ENCODE peak calls at places on chromosomes 6 and 20, in nine cellular contexts. U is cardiac muscle cell, K is astrocyte of the cerebellum, J is heart left ventricle, Q is lower lobe of right lung, B is kidney, A is coronary artery, P is adrenal gland, Y is fibroblast of lung. D is an unnamed sample.

GRCh38 chr6:61640463-61640862 is 645.6 kb downstream of the KHDRBS2 start:
- DNase-seq in U (no peak), K (no peak), J (no peak), Q (no peak), B (no peak), A (no peak), P (no peak), Y (no peak), D (no peak)

GRCh38 chr6:89999154-89999553 is 104.9 kb downstream of the GJA10 start:
- DNase-seq in U (peak), K (no peak), J (peak), Q (no peak), B (peak), A (no peak), P (no peak), Y (peak), D (peak)

GRCh38 chr20:11329271-11329670 is 588.4 kb upstream of the BTBD3 start:
- DNase-seq in U (no peak), K (no peak), J (no peak), Q (no peak), B (no peak), A (no peak), P (no peak), Y (no peak), D (no peak)

GRCh38 chr20:59515013-59515905 is 89.1 kb upstream of the PHACTR3 start:
- DNase-seq in U (peak), K (no peak), J (peak), Q (peak), B (peak), A (no peak), P (peak), Y (peak), D (peak)

GRCh38 chr6:35083507-35083906 is 57.6 kb downstream of the TCP11 start:
- DNase-seq in U (no peak), K (no peak), J (no peak), Q (no peak), B (no peak), A (no peak), P (no peak), Y (no peak), D (no peak)

GRCh38 chr6:115643762-115644161 is 416.9 kb downstream of the FRK start:
- DNase-seq in U (peak), K (peak), J (no peak), Q (no peak), B (no peak), A (no peak), P (peak), Y (peak), D (peak)

GRCh38 chr6:162416845-162417537 is 310.6 kb downstream of the PRKN start:
- DNase-seq in U (no peak), K (no peak), J (no peak), Q (no peak), B (no peak), A (no peak), P (no peak), Y (no peak), D (no peak)

GRCh38 chr6:136437246-136437645 is 113.0 kb downstream of the MAP7 start:
- DNase-seq in U (no peak), K (no peak), J (no peak), Q (no peak), B (no peak), A (no peak), P (no peak), Y (no peak), D (no peak)

GRCh38 chr6:148479498-148479897 is 136.9 kb downstream of the SASH1 start:
- DNase-seq in U (no peak), K (no peak), J (no peak), Q (no peak), B (no peak), A (no peak), P (no peak), Y (no peak), D (no peak)

GRCh38 chr6:54282186-54282585 is 26.1 kb upstream of the TINAG start:
- DNase-seq in U (peak), K (no peak), J (no peak), Q (no peak), B (no peak), A (no peak), P (no peak), Y (peak), D (peak)

GRCh38 chr20:53757472-53757913 is 163.9 kb upstream of the ZNF217 start:
- DNase-seq in U (no peak), K (no peak), J (no peak), Q (no peak), B (no peak), A (no peak), P (no peak), Y (no peak), D (no peak)

GRCh38 chr20:6053776-6054688 is at the start of gene LRRN4:
- DNase-seq in U (peak), K (no peak), J (no peak), Q (no peak), B (peak), A (no peak), P (no peak), Y (no peak), D (no peak)

GRCh38 chr6:114650891-114651290 is 308.1 kb upstream of the HS3ST5 start:
- DNase-seq in U (no peak), K (no peak), J (no peak), Q (no peak), B (no peak), A (no peak), P (no peak), Y (no peak), D (no peak)

GRCh38 chr6:15996030-15996429 is 132.9 kb upstream of the MYLIP start:
- DNase-seq in U (peak), K (no peak), J (no peak), Q (no peak), B (no peak), A (no peak), P (peak), Y (peak), D (no peak)

GRCh38 chr20:37534401-37535157 is 6.9 kb upstream of the BLCAP start:
- DNase-seq in U (peak), K (peak), J (peak), Q (no peak), B (no peak), A (peak), P (no peak), Y (peak), D (peak)

GRCh38 chr20:24915440-24915839 is 33.6 kb upstream of the CST7 start:
- DNase-seq in U (no peak), K (no peak), J (peak), Q (no peak), B (no peak), A (no peak), P (no peak), Y (no peak), D (no peak)

GRCh38 chr6:43286995-43287716 is 10.9 kb upstream of the SLC22A7 start:
- DNase-seq in U (no peak), K (no peak), J (no peak), Q (no peak), B (peak), A (no peak), P (peak), Y (no peak), D (no peak)

GRCh38 chr6:9292975-9293374 is 857.6 kb upstream of the SLC35B3 start:
- DNase-seq in U (no peak), K (peak), J (no peak), Q (no peak), B (no peak), A (no peak), P (no peak), Y (peak), D (peak)

GRCh38 chr6:53938810-53939209 is 144.0 kb downstream of the LRRC1 start:
- DNase-seq in U (peak), K (peak), J (no peak), Q (no peak), B (no peak), A (no peak), P (no peak), Y (peak), D (no peak)

GRCh38 chr6:12066297-12066696 is 54.2 kb downstream of the HIVEP1 start:
- DNase-seq in U (peak), K (peak), J (no peak), Q (no peak), B (no peak), A (no peak), P (no peak), Y (peak), D (no peak)

GRCh38 chr6:11847515-11848244 is 69.1 kb upstream of the ADTRP start:
- DNase-seq in U (peak), K (no peak), J (no peak), Q (no peak), B (no peak), A (no peak), P (no peak), Y (no peak), D (peak)

GRCh38 chr6:36963451-36964290 is 9.1 kb downstream of the PI16 start:
- DNase-seq in U (peak), K (no peak), J (peak), Q (peak), B (peak), A (no peak), P (peak), Y (no peak), D (no peak)

GRCh38 chr6:139587469-139587868 is 213.0 kb upstream of the CITED2 start:
- DNase-seq in U (peak), K (peak), J (no peak), Q (no peak), B (no peak), A (no peak), P (no peak), Y (peak), D (peak)

GRCh38 chr20:50690562-50690978 is 772 bp downstream of the RIPOR3 start:
- DNase-seq in U (no peak), K (no peak), J (no peak), Q (no peak), B (no peak), A (no peak), P (no peak), Y (no peak), D (peak)

GRCh38 chr20:50693001-50693400 is 1.7 kb upstream of the RIPOR3 start:
- DNase-seq in U (peak), K (no peak), J (no peak), Q (no peak), B (no peak), A (no peak), P (no peak), Y (peak), D (no peak)

GRCh38 chr20:50692553-50692933 is 1.2 kb upstream of the RIPOR3 start:
- DNase-seq in U (no peak), K (no peak), J (no peak), Q (no peak), B (no peak), A (no peak), P (no peak), Y (no peak), D (no peak)

GRCh38 chr20:50690979-50691584 is at the start of gene RIPOR3:
- DNase-seq in U (peak), K (no peak), J (no peak), Q (no peak), B (peak), A (no peak), P (no peak), Y (no peak), D (peak)

GRCh38 chr20:50691585-50692552 is 527 bp upstream of the RIPOR3 start:
- DNase-seq in U (peak), K (peak), J (no peak), Q (no peak), B (no peak), A (no peak), P (peak), Y (peak), D (peak)
- H3K4me3 ChIP-seq in U (peak), K (peak), J (peak), Q (peak), B (peak), A (peak), P (no peak), Y (peak), D (peak)

DNA sequence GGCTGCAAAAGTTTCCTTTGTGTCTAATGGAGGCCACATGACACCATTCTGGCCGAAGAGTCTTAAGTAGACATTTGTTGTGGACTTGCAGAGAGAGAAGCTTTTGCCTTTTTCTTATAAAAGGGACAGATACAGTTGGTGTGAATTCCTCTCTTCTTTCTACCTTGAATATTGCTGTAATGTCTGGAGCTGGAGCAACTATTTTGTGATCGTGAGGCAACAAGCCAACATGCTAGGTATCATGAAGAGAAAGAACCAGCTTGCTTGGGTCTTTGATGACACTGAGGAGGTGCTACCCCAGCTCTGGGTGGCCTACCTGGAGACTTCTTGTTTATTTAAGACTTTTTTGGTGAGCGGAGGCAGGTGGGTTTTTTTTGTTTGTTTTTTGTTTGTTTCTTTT is 16.3 kb upstream of the SYNJ2 start:
- DNase-seq in U (no peak), K (no peak), J (no peak), Q (no peak), B (no peak), A (no peak), P (no peak), Y (no peak), D (no peak)
- H3K4me3 ChIP-seq in U (no peak), K (no peak), J (no peak), Q (no peak), B (no peak), A (no peak), P (no peak), Y (no peak), D (no peak)

DNA sequence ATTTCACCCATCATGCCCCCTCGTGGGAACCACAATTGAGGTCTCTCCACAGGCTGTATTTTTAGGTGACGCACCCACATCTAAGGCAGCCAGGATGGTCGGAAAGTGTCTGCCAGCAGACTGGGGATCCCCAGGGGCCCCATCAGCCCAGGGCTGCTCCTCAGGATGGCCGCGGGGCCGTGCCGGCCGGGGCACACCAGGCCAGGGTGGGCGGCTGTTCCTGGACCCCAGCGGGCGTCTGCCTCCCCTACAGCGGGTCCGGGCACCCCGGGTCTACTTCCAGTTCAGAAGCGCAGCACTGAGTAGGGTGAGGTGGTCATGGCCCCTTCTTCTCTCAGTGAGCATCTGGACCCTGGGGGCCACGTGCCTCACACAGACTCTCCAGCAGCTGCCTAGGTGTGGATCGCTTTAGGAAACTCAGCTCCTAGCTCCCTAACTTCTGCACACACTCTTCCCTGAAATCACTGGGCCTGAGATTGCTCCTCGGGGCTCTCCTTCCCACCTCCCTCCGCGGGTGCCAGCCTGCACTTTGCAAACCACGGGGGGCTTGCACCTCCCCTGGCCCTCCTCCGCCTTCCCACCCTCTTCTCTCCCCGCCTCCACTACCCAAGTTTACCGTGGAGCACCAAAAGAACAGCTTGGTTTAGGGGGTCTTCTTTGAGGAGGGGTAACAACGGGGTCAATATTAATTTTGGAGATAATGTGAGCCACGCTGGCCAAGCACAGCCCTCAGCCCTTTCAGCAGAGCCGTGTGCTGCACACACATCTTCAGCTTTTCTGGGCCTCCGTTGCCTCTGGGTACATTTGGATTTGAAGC is 14.2 kb upstream of the FOXC1 start:
- DNase-seq in U (no peak), K (no peak), J (no peak), Q (no peak), B (no peak), A (no peak), P (no peak), Y (no peak), D (no peak)
- H3K4me3 ChIP-seq in U (no peak), K (no peak), J (no peak), Q (no peak), B (no peak), A (peak), P (no peak), Y (peak), D (peak)

GRCh38 chr6:142851601-142852000 is 93.4 kb downstream of the HIVEP2 start:
- DNase-seq in U (no peak), K (no peak), J (no peak), Q (no peak), B (no peak), A (no peak), P (no peak), Y (no peak), D (no peak)
- H3K4me3 ChIP-seq in U (no peak), K (no peak), J (no peak), Q (no peak), B (no peak), A (no peak), P (no peak), Y (no peak), D (no peak)

GRCh38 chr6:129446272-129446851 is 263.6 kb downstream of the ARHGAP18 start:
- DNase-seq in U (no peak), K (no peak), J (no peak), Q (no peak), B (no peak), A (no peak), P (no peak), Y (no peak), D (no peak)
- H3K4me3 ChIP-seq in U (no peak), K (no peak), J (no peak), Q (no peak), B (no peak), A (no peak), P (no peak), Y (no peak), D (no peak)

GRCh38 chr6:158031445-158032353 is 50.0 kb downstream of the SYNJ2 start:
- DNase-seq in U (peak), K (peak), J (peak), Q (peak), B (peak), A (peak), P (peak), Y (peak), D (peak)
- H3K4me3 ChIP-seq in U (no peak), K (no peak), J (no peak), Q (no peak), B (no peak), A (no peak), P (no peak), Y (no peak), D (no peak)

GRCh38 chr6:144062757-144063156 is 32.6 kb downstream of the SF3B5 start:
- DNase-seq in U (no peak), K (no peak), J (no peak), Q (no peak), B (no peak), A (no peak), P (no peak), Y (no peak), D (no peak)
- H3K4me3 ChIP-seq in U (no peak), K (no peak), J (no peak), Q (peak), B (peak), A (peak), P (no peak), Y (no peak), D (no peak)

GRCh38 chr20:17683218-17684076 is 1.4 kb upstream of the RRBP1 start:
- DNase-seq in U (no peak), K (no peak), J (no peak), Q (no peak), B (no peak), A (peak), P (no peak), Y (no peak), D (no peak)
- H3K4me3 ChIP-seq in U (no peak), K (no peak), J (no peak), Q (no peak), B (peak), A (no peak), P (no peak), Y (no peak), D (no peak)